ENCODE peak calls at places on chromosomes 6 and 20, in six cellular contexts. F, Y, C, J, R and S are unnamed samples.

GRCh38 chr20:16701296-16701695 is 28.5 kb upstream of the SNRPB2 start:
- DNase-seq in F (no peak), Y (peak; percentile 51), C (peak; percentile 2), J (no peak), R (peak; percentile 40), S (peak; percentile 1)

GRCh38 chr6:161722394-161722793 is 448.5 kb upstream of the AGPAT4 start:
- DNase-seq in F (no peak), Y (no peak), C (no peak), J (no peak), R (no peak), S (no peak)

GRCh38 chr6:43125555-43125954 is 45.5 kb upstream of the SRF start:
- DNase-seq in F (no peak), Y (no peak), C (no peak), J (no peak), R (no peak), S (no peak)

GRCh38 chr20:25573288-25574251 is 11.8 kb downstream of the NINL start:
- DNase-seq in F (no peak), Y (no peak), C (no peak), J (no peak), R (no peak), S (no peak)

GRCh38 chr6:116531675-116532570 is 13.6 kb downstream of the TRAPPC3L start:
- DNase-seq in F (peak; percentile 42), Y (peak; percentile 88), C (peak; percentile 60), J (no peak), R (peak; percentile 66), S (peak; percentile 52)

GRCh38 chr6:101163611-101164010 is 229.9 kb upstream of the GRIK2 start:
- DNase-seq in F (no peak), Y (peak; percentile 5), C (no peak), J (no peak), R (no peak), S (no peak)

GRCh38 chr20:409697-410559 is 1.8 kb downstream of the RBCK1 start:
- DNase-seq in F (no peak), Y (no peak), C (no peak), J (no peak), R (no peak), S (no peak)

GRCh38 chr20:1942061-1942460 is 46.9 kb downstream of the SIRPA start:
- DNase-seq in F (no peak), Y (no peak), C (no peak), J (no peak), R (no peak), S (no peak)

GRCh38 chr6:44062771-44063560 is 64.3 kb downstream of the MRPL14 start:
- DNase-seq in F (no peak), Y (peak; percentile 89), C (no peak), J (no peak), R (no peak), S (no peak)

GRCh38 chr20:25750765-25751696 is 54.4 kb upstream of the ZNF337 start:
- DNase-seq in F (no peak), Y (peak; percentile 64), C (no peak), J (peak; percentile 9), R (peak; percentile 70), S (peak; percentile 7)

GRCh38 chr20:62409935-62410741 is 3.1 kb upstream of the CABLES2 start:
- DNase-seq in F (no peak), Y (peak; percentile 81), C (no peak), J (no peak), R (peak; percentile 42), S (no peak)

GRCh38 chr6:110310861-110311446 is 47.2 kb downstream of the METTL24 start:
- DNase-seq in F (no peak), Y (no peak), C (no peak), J (no peak), R (no peak), S (no peak)

GRCh38 chr20:15759546-15760216 is 813.6 kb downstream of the KIF16B start:
- DNase-seq in F (no peak), Y (no peak), C (no peak), J (no peak), R (no peak), S (no peak)

GRCh38 chr20:25402583-25402982 is 4.9 kb upstream of the GINS1 start:
- DNase-seq in F (no peak), Y (peak; percentile 49), C (no peak), J (no peak), R (no peak), S (no peak)

GRCh38 chr6:147710890-147711289 is 202.4 kb downstream of the SAMD5 start:
- DNase-seq in F (no peak), Y (no peak), C (no peak), J (no peak), R (no peak), S (no peak)

GRCh38 chr20:62800314-62801259 is 4.0 kb upstream of the OGFR start:
- DNase-seq in F (no peak), Y (no peak), C (no peak), J (no peak), R (no peak), S (no peak)

GRCh38 chr20:63061051-63061531 is 54.3 kb upstream of the BHLHE23 start:
- DNase-seq in F (no peak), Y (no peak), C (no peak), J (no peak), R (no peak), S (no peak)

GRCh38 chr6:135182993-135183531 is 2.0 kb downstream of the MYB start:
- DNase-seq in F (no peak), Y (peak; percentile 70), C (no peak), J (no peak), R (no peak), S (no peak)

GRCh38 chr6:32845381-32845884 is 1.6 kb upstream of the PSMB8 start:
- DNase-seq in F (peak; percentile 68), Y (no peak), C (no peak), J (no peak), R (no peak), S (no peak)

GRCh38 chr20:46977204-46977603 is 82.6 kb downstream of the EYA2 start:
- DNase-seq in F (no peak), Y (no peak), C (no peak), J (no peak), R (no peak), S (no peak)

GRCh38 chr6:106974337-106974998 is at the start of gene CD24:
- DNase-seq in F (no peak), Y (peak; percentile 81), C (no peak), J (no peak), R (no peak), S (no peak)
- TF ChIP-seq POLR2AphosphoS5 in F (no peak), Y (peak; percentile 92), C (no peak), J (no peak), R (no peak), S (no peak)

GRCh38 chr6:121594053-121594452 is 158.6 kb downstream of the GJA1 start:
- DNase-seq in F (no peak), Y (no peak), C (no peak), J (no peak), R (no peak), S (no peak)

GRCh38 chr6:121592955-121593665 is 157.7 kb downstream of the GJA1 start:
- DNase-seq in F (no peak), Y (no peak), C (no peak), J (no peak), R (no peak), S (no peak)

GRCh38 chr6:121590941-121591340 is 155.5 kb downstream of the GJA1 start:
- DNase-seq in F (no peak), Y (no peak), C (no peak), J (no peak), R (no peak), S (no peak)

GRCh38 chr6:121590438-121590837 is 155.0 kb downstream of the GJA1 start:
- DNase-seq in F (no peak), Y (no peak), C (no peak), J (no peak), R (no peak), S (no peak)

DNA sequence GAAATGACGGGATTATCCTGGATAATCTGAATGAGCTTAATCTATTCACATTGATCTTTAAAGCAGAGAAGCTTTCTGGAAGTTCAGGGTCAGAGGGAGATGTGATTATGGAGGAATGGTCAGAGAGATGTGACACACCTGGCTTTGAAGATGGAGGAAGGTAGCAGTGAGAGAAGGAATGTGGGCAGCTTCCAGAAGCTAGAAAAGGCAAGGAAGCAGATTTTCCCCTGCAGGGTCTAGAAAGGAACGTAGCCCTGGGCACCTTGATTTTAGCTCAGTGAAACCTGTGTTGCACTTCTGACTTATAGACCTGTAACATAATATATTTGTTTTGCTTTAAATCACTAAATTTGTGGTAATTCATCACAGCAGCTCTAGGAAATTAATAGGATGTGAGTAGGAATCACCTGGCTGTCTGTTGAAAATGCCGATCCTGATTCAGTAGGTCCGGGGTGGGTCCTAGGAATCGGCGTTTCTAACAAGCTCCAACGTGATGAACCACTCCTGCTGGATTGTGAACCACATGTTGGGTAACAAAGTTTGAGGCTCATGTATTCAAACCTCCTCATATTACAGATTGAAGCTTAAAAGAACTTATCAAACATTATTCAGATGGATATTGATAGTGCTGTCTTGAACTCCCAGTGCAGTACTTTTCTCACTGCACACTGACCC is 157.0 kb downstream of the GJA1 start:
- DNase-seq in F (no peak), Y (no peak), C (no peak), J (no peak), R (no peak), S (no peak)
- TF ChIP-seq REST in F (no peak), Y (no peak), C (no peak), J (no peak), R (no peak), S (no peak)

GRCh38 chr20:44597516-44597915 is 15.1 kb downstream of the PKIG start:
- DNase-seq in F (no peak), Y (no peak), C (no peak), J (no peak), R (no peak), S (no peak)

GRCh38 chr20:44600301-44600700 is 17.9 kb downstream of the PKIG start:
- DNase-seq in F (no peak), Y (no peak), C (no peak), J (no peak), R (no peak), S (no peak)

GRCh38 chr20:44599715-44600114 is 17.3 kb downstream of the PKIG start:
- DNase-seq in F (no peak), Y (no peak), C (no peak), J (no peak), R (no peak), S (no peak)

GRCh38 chr20:44597930-44598329 is 15.6 kb downstream of the PKIG start:
- DNase-seq in F (no peak), Y (no peak), C (no peak), J (no peak), R (no peak), S (no peak)

GRCh38 chr20:44598413-44599290 is 16.3 kb downstream of the PKIG start:
- DNase-seq in F (no peak), Y (no peak), C (no peak), J (no peak), R (no peak), S (no peak)
- TF ChIP-seq POLR2AphosphoS5 in F (no peak), Y (no peak), C (no peak), J (no peak), R (no peak), S (no peak)

DNA sequence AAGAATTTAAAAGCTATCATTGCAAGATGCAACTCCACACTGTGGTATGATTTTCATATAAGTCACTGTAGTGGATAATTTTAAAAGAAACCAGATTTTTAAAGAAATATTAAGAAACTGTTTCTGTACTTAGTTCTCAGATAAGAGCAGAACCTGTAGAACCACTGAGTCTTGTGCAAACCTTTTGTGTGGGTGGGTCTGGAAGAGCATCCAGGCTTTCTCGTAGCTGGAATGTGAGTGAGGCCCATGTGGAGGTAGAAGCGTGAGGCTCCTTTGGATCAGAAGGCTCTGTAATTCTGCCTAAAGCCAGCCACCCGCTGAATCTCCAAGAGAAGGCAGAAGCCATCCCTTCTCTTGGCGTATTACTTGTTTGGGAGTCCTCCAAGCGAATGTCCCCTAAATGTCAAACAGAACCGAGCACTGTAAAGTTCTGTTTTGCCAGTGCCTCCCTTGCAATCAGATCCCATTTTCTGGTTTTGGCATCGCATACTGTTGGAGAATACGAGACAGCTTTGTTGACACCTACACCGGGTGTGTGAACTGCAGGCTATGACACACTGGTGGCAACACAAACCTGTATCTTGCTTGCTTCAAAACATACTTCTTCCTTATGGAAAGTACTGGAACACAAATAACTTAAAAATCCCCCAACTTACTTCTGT is 188.7 kb downstream of the FOXC1 start:
- DNase-seq in F (no peak), Y (no peak), C (no peak), J (no peak), R (no peak), S (no peak)
- TF ChIP-seq REST in F (no peak), Y (no peak), C (no peak), J (no peak), R (no peak), S (no peak)